ENCODE peak calls at places on chromosomes 16 and 17, in five cellular contexts. One of them, this sample, is unnamed.

GRCh38 chr16:84928679-84929420 is 82.5 kb downstream of the ZDHHC7 start:
- DNase-seq in nephron progenitor cell: no peak
- DNase-seq in fibroblast of mammary gland: peak
- DNase-seq in GM13977: no peak
- DNase-seq in activated naive CD4-positive, alpha-beta T cell treated with anti-CD3 and anti-CD28 coated beads, Interleukin-2, amount 10 ng/mL, durations not matched to agents 7 days and 5 days: no peak
- DNase-seq in this sample: no peak

GRCh38 chr17:2716649-2717048 is 5.1 kb upstream of the CLUH start:
- DNase-seq in nephron progenitor cell: no peak
- DNase-seq in fibroblast of mammary gland: no peak
- DNase-seq in GM13977: no peak
- DNase-seq in activated naive CD4-positive, alpha-beta T cell treated with anti-CD3 and anti-CD28 coated beads, Interleukin-2, amount 10 ng/mL, durations not matched to agents 7 days and 5 days: no peak
- DNase-seq in this sample: no peak

GRCh38 chr16:29848420-29849297 is 14.4 kb downstream of the CDIPT start:
- DNase-seq in nephron progenitor cell: peak
- DNase-seq in fibroblast of mammary gland: peak
- DNase-seq in GM13977: peak
- DNase-seq in activated naive CD4-positive, alpha-beta T cell treated with anti-CD3 and anti-CD28 coated beads, Interleukin-2, amount 10 ng/mL, durations not matched to agents 7 days and 5 days: peak
- DNase-seq in this sample: peak

GRCh38 chr16:15950167-15950854 is 895 bp downstream of the ABCC1 start:
- DNase-seq in nephron progenitor cell: peak
- DNase-seq in fibroblast of mammary gland: peak
- DNase-seq in GM13977: peak
- DNase-seq in activated naive CD4-positive, alpha-beta T cell treated with anti-CD3 and anti-CD28 coated beads, Interleukin-2, amount 10 ng/mL, durations not matched to agents 7 days and 5 days: peak
- DNase-seq in this sample: peak

GRCh38 chr16:86798247-86799041 is 220.1 kb downstream of the FOXL1 start:
- DNase-seq in nephron progenitor cell: no peak
- DNase-seq in fibroblast of mammary gland: peak
- DNase-seq in GM13977: no peak
- DNase-seq in activated naive CD4-positive, alpha-beta T cell treated with anti-CD3 and anti-CD28 coated beads, Interleukin-2, amount 10 ng/mL, durations not matched to agents 7 days and 5 days: no peak
- DNase-seq in this sample: no peak

GRCh38 chr17:49646391-49647255 is 31.3 kb downstream of the SPOP start:
- DNase-seq in nephron progenitor cell: no peak
- DNase-seq in fibroblast of mammary gland: peak
- DNase-seq in GM13977: peak
- DNase-seq in activated naive CD4-positive, alpha-beta T cell treated with anti-CD3 and anti-CD28 coated beads, Interleukin-2, amount 10 ng/mL, durations not matched to agents 7 days and 5 days: peak
- DNase-seq in this sample: peak

GRCh38 chr16:21989141-21989540 is 11.8 kb downstream of the PDZD9 start:
- DNase-seq in nephron progenitor cell: no peak
- DNase-seq in fibroblast of mammary gland: peak
- DNase-seq in GM13977: no peak
- DNase-seq in activated naive CD4-positive, alpha-beta T cell treated with anti-CD3 and anti-CD28 coated beads, Interleukin-2, amount 10 ng/mL, durations not matched to agents 7 days and 5 days: no peak
- DNase-seq in this sample: no peak

GRCh38 chr16:65884018-65884417 is 482.5 kb upstream of the CDH5 start:
- DNase-seq in nephron progenitor cell: no peak
- DNase-seq in fibroblast of mammary gland: peak
- DNase-seq in GM13977: no peak
- DNase-seq in activated naive CD4-positive, alpha-beta T cell treated with anti-CD3 and anti-CD28 coated beads, Interleukin-2, amount 10 ng/mL, durations not matched to agents 7 days and 5 days: no peak
- DNase-seq in this sample: no peak

GRCh38 chr16:27550582-27550920 is 607 bp downstream of the KATNIP start:
- DNase-seq in nephron progenitor cell: no peak
- DNase-seq in fibroblast of mammary gland: no peak
- DNase-seq in GM13977: no peak
- DNase-seq in activated naive CD4-positive, alpha-beta T cell treated with anti-CD3 and anti-CD28 coated beads, Interleukin-2, amount 10 ng/mL, durations not matched to agents 7 days and 5 days: no peak
- DNase-seq in this sample: no peak

GRCh38 chr16:85187002-85187401 is 74.7 kb upstream of the CIBAR2 start:
- DNase-seq in nephron progenitor cell: no peak
- DNase-seq in fibroblast of mammary gland: peak
- DNase-seq in GM13977: no peak
- DNase-seq in activated naive CD4-positive, alpha-beta T cell treated with anti-CD3 and anti-CD28 coated beads, Interleukin-2, amount 10 ng/mL, durations not matched to agents 7 days and 5 days: no peak
- DNase-seq in this sample: no peak

GRCh38 chr17:27560668-27561067 is 70.3 kb upstream of the LGALS9 start:
- DNase-seq in nephron progenitor cell: no peak
- DNase-seq in fibroblast of mammary gland: no peak
- DNase-seq in GM13977: no peak
- DNase-seq in activated naive CD4-positive, alpha-beta T cell treated with anti-CD3 and anti-CD28 coated beads, Interleukin-2, amount 10 ng/mL, durations not matched to agents 7 days and 5 days: no peak
- DNase-seq in this sample: no peak

GRCh38 chr17:2357237-2357636 is 19.9 kb downstream of the SGSM2 start:
- DNase-seq in nephron progenitor cell: no peak
- DNase-seq in fibroblast of mammary gland: no peak
- DNase-seq in GM13977: no peak
- DNase-seq in activated naive CD4-positive, alpha-beta T cell treated with anti-CD3 and anti-CD28 coated beads, Interleukin-2, amount 10 ng/mL, durations not matched to agents 7 days and 5 days: no peak
- DNase-seq in this sample: no peak

GRCh38 chr16:47916266-47916665 is 239.5 kb downstream of the ABCC12 start:
- DNase-seq in nephron progenitor cell: no peak
- DNase-seq in fibroblast of mammary gland: no peak
- DNase-seq in GM13977: no peak
- DNase-seq in activated naive CD4-positive, alpha-beta T cell treated with anti-CD3 and anti-CD28 coated beads, Interleukin-2, amount 10 ng/mL, durations not matched to agents 7 days and 5 days: no peak
- DNase-seq in this sample: no peak

GRCh38 chr16:64397042-64397441 is 724.8 kb downstream of the CDH11 start:
- DNase-seq in nephron progenitor cell: no peak
- DNase-seq in fibroblast of mammary gland: peak
- DNase-seq in GM13977: no peak
- DNase-seq in activated naive CD4-positive, alpha-beta T cell treated with anti-CD3 and anti-CD28 coated beads, Interleukin-2, amount 10 ng/mL, durations not matched to agents 7 days and 5 days: no peak
- DNase-seq in this sample: no peak

GRCh38 chr16:49876716-49877129 is 20.8 kb upstream of the ZNF423 start:
- DNase-seq in nephron progenitor cell: peak
- DNase-seq in fibroblast of mammary gland: no peak
- DNase-seq in GM13977: peak
- DNase-seq in activated naive CD4-positive, alpha-beta T cell treated with anti-CD3 and anti-CD28 coated beads, Interleukin-2, amount 10 ng/mL, durations not matched to agents 7 days and 5 days: peak
- DNase-seq in this sample: peak

GRCh38 chr16:88420496-88420895 is 32.6 kb upstream of the ZFPM1 start:
- DNase-seq in nephron progenitor cell: no peak
- DNase-seq in fibroblast of mammary gland: no peak
- DNase-seq in GM13977: no peak
- DNase-seq in activated naive CD4-positive, alpha-beta T cell treated with anti-CD3 and anti-CD28 coated beads, Interleukin-2, amount 10 ng/mL, durations not matched to agents 7 days and 5 days: no peak
- DNase-seq in this sample: no peak

GRCh38 chr17:6165806-6166205 is 95.6 kb downstream of the WSCD1 start:
- DNase-seq in nephron progenitor cell: no peak
- DNase-seq in fibroblast of mammary gland: no peak
- DNase-seq in GM13977: no peak
- DNase-seq in activated naive CD4-positive, alpha-beta T cell treated with anti-CD3 and anti-CD28 coated beads, Interleukin-2, amount 10 ng/mL, durations not matched to agents 7 days and 5 days: no peak
- DNase-seq in this sample: no peak

GRCh38 chr16:12896562-12896961 is 4.8 kb upstream of the SHISA9 start:
- DNase-seq in nephron progenitor cell: no peak
- DNase-seq in fibroblast of mammary gland: peak
- DNase-seq in GM13977: no peak
- DNase-seq in activated naive CD4-positive, alpha-beta T cell treated with anti-CD3 and anti-CD28 coated beads, Interleukin-2, amount 10 ng/mL, durations not matched to agents 7 days and 5 days: no peak
- DNase-seq in this sample: no peak

GRCh38 chr17:32503251-32504165 is 16.7 kb downstream of the CDK5R1 start:
- DNase-seq in nephron progenitor cell: no peak
- DNase-seq in fibroblast of mammary gland: no peak
- DNase-seq in GM13977: peak
- DNase-seq in activated naive CD4-positive, alpha-beta T cell treated with anti-CD3 and anti-CD28 coated beads, Interleukin-2, amount 10 ng/mL, durations not matched to agents 7 days and 5 days: peak
- DNase-seq in this sample: peak

GRCh38 chr17:79947351-79948031 is 88.2 kb downstream of the TBC1D16 start:
- DNase-seq in nephron progenitor cell: peak
- DNase-seq in fibroblast of mammary gland: peak
- DNase-seq in GM13977: no peak
- DNase-seq in activated naive CD4-positive, alpha-beta T cell treated with anti-CD3 and anti-CD28 coated beads, Interleukin-2, amount 10 ng/mL, durations not matched to agents 7 days and 5 days: peak
- DNase-seq in this sample: no peak

GRCh38 chr17:78806451-78806850 is 24.4 kb upstream of the CYTH1 start:
- DNase-seq in nephron progenitor cell: no peak
- DNase-seq in fibroblast of mammary gland: peak
- DNase-seq in GM13977: no peak
- DNase-seq in activated naive CD4-positive, alpha-beta T cell treated with anti-CD3 and anti-CD28 coated beads, Interleukin-2, amount 10 ng/mL, durations not matched to agents 7 days and 5 days: peak
- DNase-seq in this sample: no peak

GRCh38 chr16:25297151-25297787 is 39.6 kb upstream of the ZKSCAN2 start:
- DNase-seq in nephron progenitor cell: no peak
- DNase-seq in fibroblast of mammary gland: no peak
- DNase-seq in GM13977: no peak
- DNase-seq in activated naive CD4-positive, alpha-beta T cell treated with anti-CD3 and anti-CD28 coated beads, Interleukin-2, amount 10 ng/mL, durations not matched to agents 7 days and 5 days: no peak
- DNase-seq in this sample: no peak

This sample was measured in GM10248.